ENCODE peak calls at places on chromosomes 5 and 9, in five cellular contexts. I is gastrocnemius medialis, F is stomach, Y is breast epithelium, P is esophagus squamous epithelium. Q is an unnamed sample. For H3K4me1, the result is how much of the 10 kb centered on the place peaks cover.

GRCh38 chr9:91817493-91818225 is 132.4 kb downstream of the ROR2 start:
- DNase-seq in I (no peak), F (no peak), Y (no peak), P (no peak), Q (no peak)

GRCh38 chr5:115070737-115071136 is 99.0 kb downstream of the TRIM36 start:
- DNase-seq in I (no peak), F (no peak), Y (no peak), P (no peak), Q (no peak)

GRCh38 chr5:39198080-39198479 is 21.3 kb downstream of the FYB1 start:
- DNase-seq in I (no peak), F (no peak), Y (no peak), P (no peak), Q (no peak)

GRCh38 chr5:143101740-143102386 is 301.6 kb downstream of the NR3C1 start:
- DNase-seq in I (no peak), F (no peak), Y (no peak), P (no peak), Q (no peak)

GRCh38 chr5:2714805-2715204 is 36.7 kb downstream of the IRX2 start:
- DNase-seq in I (no peak), F (no peak), Y (no peak), P (no peak), Q (no peak)

GRCh38 chr5:89885670-89886069 is 523.9 kb downstream of the CETN3 start:
- DNase-seq in I (no peak), F (no peak), Y (no peak), P (no peak), Q (no peak)

GRCh38 chr9:4994166-4994890 is 9.3 kb downstream of the JAK2 start:
- DNase-seq in I (no peak), F (no peak), Y (no peak), P (no peak), Q (no peak)

GRCh38 chr9:20224756-20225155 is 397.5 kb downstream of the MLLT3 start:
- DNase-seq in I (no peak), F (no peak), Y (no peak), P (no peak), Q (no peak)

GRCh38 chr5:40321514-40321913 is 358.2 kb upstream of the PTGER4 start:
- DNase-seq in I (no peak), F (no peak), Y (no peak), P (no peak), Q (no peak)

GRCh38 chr5:174828786-174829510 is 104.6 kb downstream of the MSX2 start:
- DNase-seq in I (no peak), F (no peak), Y (no peak), P (no peak), Q (no peak)

GRCh38 chr9:31790720-31791119 is 593.7 kb upstream of the ACO1 start:
- DNase-seq in I (no peak), F (no peak), Y (no peak), P (no peak), Q (no peak)

GRCh38 chr9:109789582-109790360 is 9.8 kb downstream of the PALM2AKAP2 start:
- DNase-seq in I (no peak), F (no peak), Y (no peak), P (no peak), Q (no peak)

GRCh38 chr9:97943308-97943855 is 5.4 kb upstream of the HEMGN start:
- DNase-seq in I (no peak), F (no peak), Y (no peak), P (no peak), Q (no peak)

GRCh38 chr5:97536683-97537082 is 353.6 kb upstream of the RIOK2 start:
- DNase-seq in I (no peak), F (no peak), Y (no peak), P (no peak), Q (no peak)

GRCh38 chr5:151738125-151738848 is 20.1 kb downstream of the ATOX1 start:
- DNase-seq in I (no peak), F (no peak), Y (no peak), P (no peak), Q (no peak)

GRCh38 chr9:102521097-102521755 is 473.9 kb upstream of the CYLC2 start:
- DNase-seq in I (no peak), F (no peak), Y (no peak), P (no peak), Q (no peak)

GRCh38 chr9:133691659-133692363 is 46.3 kb downstream of the SARDH start:
- DNase-seq in I (no peak), F (no peak), Y (no peak), P (no peak), Q (no peak)

GRCh38 chr9:124800306-124801259 is 23.6 kb downstream of the OLFML2A start:
- DNase-seq in I (no peak), F (no peak), Y (no peak), P (no peak), Q (peak)

GRCh38 chr5:76811214-76811613 is 7.6 kb upstream of the F2RL1 start:
- DNase-seq in I (no peak), F (no peak), Y (no peak), P (no peak), Q (no peak)

GRCh38 chr5:120767171-120767820 is 303.2 kb downstream of the PRR16 start:
- DNase-seq in I (no peak), F (no peak), Y (no peak), P (no peak), Q (no peak)

GRCh38 chr9:116411506-116411905 is 257.9 kb downstream of the PAPPA start:
- DNase-seq in I (no peak), F (no peak), Y (no peak), P (no peak), Q (no peak)

GRCh38 chr9:121213136-121213806 is 11.6 kb upstream of the RAB14 start:
- DNase-seq in I (peak), F (peak), Y (peak), P (peak), Q (peak)

GRCh38 chr5:40957048-40957447 is 47.8 kb downstream of the C7 start:
- DNase-seq in I (no peak), F (no peak), Y (no peak), P (no peak), Q (no peak)

GRCh38 chr5:16964821-16965220 is 28.7 kb upstream of the MYO10 start:
- DNase-seq in I (no peak), F (no peak), Y (no peak), P (no peak), Q (no peak)

GRCh38 chr5:178367351-178368120 is 134.9 kb upstream of the PHYKPL start:
- DNase-seq in I (no peak), F (no peak), Y (no peak), P (no peak), Q (no peak)

GRCh38 chr5:53114988-53115387 is 5.4 kb upstream of the MOCS2 start:
- DNase-seq in I (no peak), F (no peak), Y (no peak), P (no peak), Q (no peak)

GRCh38 chr9:38705917-38706316 is 14.0 kb downstream of the FAM240B start:
- DNase-seq in I (no peak), F (no peak), Y (no peak), P (no peak), Q (no peak)

GRCh38 chr9:77488439-77489126 is 159.5 kb downstream of the GNA14 start:
- DNase-seq in I (no peak), F (no peak), Y (no peak), P (no peak), Q (no peak)

GRCh38 chr5:6732634-6733410 is 19.6 kb downstream of the TENT4A start:
- DNase-seq in I (no peak), F (no peak), Y (no peak), P (no peak), Q (peak)

GRCh38 chr5:116482394-116482793 is 92.2 kb downstream of the SEMA6A start:
- DNase-seq in I (no peak), F (no peak), Y (no peak), P (no peak), Q (no peak)

GRCh38 chr5:150111121-150111520 is 24.8 kb upstream of the CSF1R start:
- DNase-seq in I (no peak), F (no peak), Y (no peak), P (no peak), Q (no peak)

GRCh38 chr9:122941560-122942234 is 877 bp downstream of the RABGAP1 start:
- DNase-seq in I (no peak), F (no peak), Y (no peak), P (no peak), Q (peak)

DNA sequence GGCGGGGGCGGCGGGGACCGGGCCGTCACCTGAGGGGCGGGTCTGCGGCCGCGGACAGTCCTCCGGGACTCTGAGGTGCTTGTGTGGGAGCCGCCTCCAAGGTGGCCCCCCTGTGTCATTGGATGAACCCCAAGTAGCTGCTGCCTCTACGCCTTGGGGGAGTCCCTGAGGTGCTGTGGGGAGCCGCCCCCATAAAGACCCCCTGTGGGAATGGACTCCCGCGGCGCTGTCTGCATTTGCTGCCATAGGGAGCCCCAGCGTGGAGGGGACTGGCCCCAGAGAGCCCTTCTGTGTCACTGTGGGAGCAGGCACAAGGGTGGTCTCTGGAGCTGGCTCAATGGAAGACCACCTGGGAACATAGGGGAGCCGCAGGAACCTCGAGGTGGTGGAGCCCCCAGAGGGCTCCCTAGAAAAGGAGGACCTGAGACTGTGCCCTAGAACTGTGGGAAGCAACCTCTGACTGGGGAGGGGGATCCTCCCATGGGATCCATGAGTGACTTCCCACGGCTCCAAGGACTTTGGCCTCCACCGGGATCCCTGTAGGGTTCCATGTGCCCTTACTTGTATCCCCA is 412 bp downstream of the PHF24 start:
- DNase-seq in I (no peak), F (no peak), Y (no peak), P (no peak), Q (no peak)
- H3K4me3 ChIP-seq in I (peak), F (peak), Y (peak), P (peak), Q (no peak)

DNA sequence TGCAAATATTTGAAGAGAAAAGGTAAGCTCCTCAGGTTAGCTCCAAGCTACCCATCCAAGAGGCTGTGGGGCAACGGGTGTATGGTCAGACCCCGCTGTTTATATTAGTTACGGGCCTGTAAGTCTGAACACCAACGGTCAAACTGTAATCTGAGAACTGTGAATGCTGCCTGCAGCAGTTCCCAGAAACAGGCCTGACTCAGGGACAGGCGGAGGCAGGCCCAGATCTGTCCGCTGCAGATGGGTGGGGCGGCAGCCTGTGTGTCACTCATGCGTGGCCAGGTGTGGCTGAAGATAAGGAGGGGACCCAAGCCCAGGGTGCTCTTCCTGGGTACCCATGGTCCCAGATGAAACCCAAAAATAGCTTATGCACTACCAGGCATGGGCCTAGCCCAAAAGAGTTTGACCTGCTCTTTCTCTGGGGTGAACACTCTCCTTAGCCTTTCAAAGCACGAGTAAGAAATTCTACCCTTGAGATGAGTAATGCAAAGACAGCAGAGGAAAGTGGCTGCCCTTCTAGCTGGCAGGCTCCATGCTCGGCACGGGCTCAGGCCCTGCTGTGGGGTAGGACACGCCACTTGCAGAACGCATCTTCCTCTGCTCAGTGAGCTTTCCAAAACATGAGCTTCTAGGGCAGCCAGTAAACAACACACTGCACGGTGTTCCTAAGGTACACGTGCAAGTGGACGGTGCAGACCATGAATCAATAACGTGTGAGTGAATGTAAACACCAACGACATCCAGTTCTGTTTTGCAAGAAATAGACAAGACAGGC is 9.1 kb downstream of the UBAC1 start:
- DNase-seq in I (peak), F (peak), Y (no peak), P (no peak), Q (no peak)
- TF ChIP-seq POLR2A in I (peak), F (no peak), Y (no peak), P (no peak), Q (no peak)

DNA sequence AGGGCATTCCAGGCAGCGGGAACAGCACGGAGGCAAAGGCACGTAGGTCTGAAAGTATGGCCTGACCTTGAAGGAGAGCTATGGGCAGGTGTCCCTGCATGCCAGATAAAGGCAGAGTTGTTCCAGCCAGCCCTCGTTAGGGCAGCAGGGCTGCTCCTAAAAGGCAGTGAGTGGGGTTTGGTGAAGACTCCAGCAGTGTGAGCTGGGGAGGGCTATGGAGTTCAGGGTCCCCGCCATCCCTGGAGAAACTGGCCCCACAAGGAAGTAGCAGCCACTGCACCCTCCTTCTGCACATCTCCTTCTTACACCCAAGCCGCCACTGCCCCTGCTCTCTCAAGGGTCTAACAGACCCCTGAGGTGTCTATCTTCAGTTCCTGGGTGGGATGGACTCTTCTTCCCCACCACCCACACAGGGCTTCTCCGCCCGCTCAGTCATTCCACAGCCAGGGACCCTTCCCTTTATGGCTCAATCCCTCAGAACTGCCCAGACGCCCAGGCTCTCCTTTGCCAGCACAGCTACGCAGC is 1.4 kb downstream of the AKNA start:
- DNase-seq in I (no peak), F (no peak), Y (no peak), P (no peak), Q (no peak)
- H3K4me1 ChIP-seq in I (under half), F (half or more), Y (under half), P (half or more), Q (under half)

GRCh38 chr9:73095425-73095824 is 56.2 kb upstream of the ANXA1 start:
- DNase-seq in I (no peak), F (no peak), Y (no peak), P (no peak), Q (no peak)

GRCh38 chr9:73093016-73093739 is 58.5 kb upstream of the ANXA1 start:
- DNase-seq in I (no peak), F (no peak), Y (no peak), P (no peak), Q (no peak)

GRCh38 chr9:73090214-73090613 is 61.5 kb upstream of the ANXA1 start:
- DNase-seq in I (no peak), F (no peak), Y (no peak), P (no peak), Q (no peak)

GRCh38 chr9:73091909-73092308 is 59.8 kb upstream of the ANXA1 start:
- DNase-seq in I (no peak), F (no peak), Y (no peak), P (no peak), Q (no peak)

GRCh38 chr9:73093740-73094379 is 57.8 kb upstream of the ANXA1 start:
- DNase-seq in I (no peak), F (no peak), Y (no peak), P (no peak), Q (no peak)
- H3K4me3 ChIP-seq in I (peak), F (no peak), Y (peak), P (no peak), Q (no peak)

GRCh38 chr5:135937245-135937644 is 17.5 kb downstream of the LECT2 start:
- DNase-seq in I (no peak), F (no peak), Y (no peak), P (no peak), Q (no peak)
- TF ChIP-seq POLR2A in I (no peak), F (no peak), Y (no peak), P (no peak), Q (no peak)

DNA sequence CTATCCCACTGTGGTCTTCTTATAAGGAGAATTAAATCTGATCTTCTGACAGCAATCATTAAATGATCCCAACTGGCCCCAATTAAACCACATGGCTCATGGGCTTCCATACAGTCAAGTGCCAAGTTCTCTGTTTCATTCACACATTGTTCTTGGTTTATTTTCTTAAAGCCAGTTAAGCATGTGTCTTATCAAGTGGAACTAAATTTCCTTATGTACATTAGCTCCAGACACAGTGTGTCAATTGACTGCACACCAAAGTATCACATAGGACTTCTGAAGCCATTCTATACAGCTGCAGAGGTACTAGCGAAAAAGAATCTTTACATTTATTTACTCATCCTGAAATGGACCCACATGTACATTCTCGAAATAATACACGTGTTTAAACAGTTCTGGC is 51.1 kb downstream of the MEF2C start:
- DNase-seq in I (no peak), F (no peak), Y (no peak), P (no peak), Q (no peak)
- H3K4me1 ChIP-seq in I (half or more), F (under half), Y (under half), P (half or more), Q (under half)

DNA sequence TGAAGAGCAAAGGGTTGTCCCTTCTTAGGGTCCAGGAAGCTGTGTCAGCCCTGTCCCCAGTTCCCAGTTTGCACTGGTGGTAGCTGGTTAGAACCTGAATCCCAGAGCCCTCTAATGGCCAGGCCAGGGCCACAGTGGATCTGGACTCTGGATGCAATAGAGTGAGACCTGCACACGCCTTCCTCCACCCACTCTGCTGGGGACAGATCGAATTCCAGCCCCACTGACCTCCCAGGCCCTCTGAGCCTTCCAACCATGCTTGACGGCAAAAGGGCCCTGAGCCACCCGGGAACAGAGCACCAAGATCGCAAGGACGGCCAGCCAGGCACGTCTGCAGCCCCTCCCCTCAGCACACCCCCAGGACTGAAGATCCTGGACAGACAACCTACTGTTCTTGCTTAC is 23.7 kb downstream of the NAIF1 start:
- DNase-seq in I (no peak), F (no peak), Y (no peak), P (no peak), Q (no peak)
- H3K4me3 ChIP-seq in I (no peak), F (no peak), Y (no peak), P (no peak), Q (no peak)

GRCh38 chr5:80246995-80247729 is 8.7 kb downstream of the SERINC5 start:
- DNase-seq in I (peak), F (peak), Y (no peak), P (no peak), Q (peak)
- TF ChIP-seq POLR2A in I (no peak), F (no peak), Y (no peak), P (no peak), Q (no peak)

DNA sequence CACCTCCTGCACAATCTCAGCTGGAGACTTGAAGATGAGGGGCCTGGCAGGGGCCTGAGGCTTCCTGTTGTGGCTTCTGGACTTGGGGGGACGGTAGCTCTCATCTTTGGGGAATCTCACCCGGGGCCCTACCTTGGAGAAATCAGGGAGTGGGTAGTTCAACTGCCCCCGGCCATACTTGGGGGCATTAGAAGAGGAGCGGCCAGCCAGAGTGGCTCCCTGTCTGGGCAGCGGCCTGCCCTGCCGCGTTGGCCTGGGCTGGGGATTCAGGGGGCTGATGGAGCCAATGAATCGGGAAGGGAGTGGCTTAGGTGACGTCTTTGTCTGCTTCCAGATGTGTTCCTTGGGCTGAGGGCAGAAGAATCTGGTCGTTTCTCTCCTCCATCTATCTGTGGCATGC is 11.2 kb downstream of the AKNA start:
- DNase-seq in I (no peak), F (no peak), Y (no peak), P (no peak), Q (no peak)
- H3K4me1 ChIP-seq in I (under half), F (half or more), Y (under half), P (half or more), Q (under half)

GRCh38 chr5:173279166-173279565 is 44.2 kb upstream of the NKX2-5 start:
- DNase-seq in I (no peak), F (no peak), Y (no peak), P (no peak), Q (no peak)

GRCh38 chr5:173282916-173283315 is 45.3 kb downstream of the STC2 start:
- DNase-seq in I (no peak), F (no peak), Y (no peak), P (no peak), Q (no peak)

GRCh38 chr5:173287086-173287485 is 41.1 kb downstream of the STC2 start:
- DNase-seq in I (no peak), F (no peak), Y (no peak), P (no peak), Q (no peak)

GRCh38 chr5:173281910-173282309 is 46.3 kb downstream of the STC2 start:
- DNase-seq in I (no peak), F (no peak), Y (no peak), P (no peak), Q (no peak)

GRCh38 chr5:173283318-173284288 is 44.6 kb downstream of the STC2 start:
- DNase-seq in I (peak), F (peak), Y (no peak), P (no peak), Q (peak)
- H3K4me3 ChIP-seq in I (peak), F (peak), Y (peak), P (no peak), Q (no peak)

Q was measured in body of pancreas.